ENCODE peak calls at places on chromosomes 12 and 14, in five cellular contexts. O, Z, A, K and W are unnamed samples.

GRCh38 chr12:96045566-96045965 is 10.2 kb upstream of the LTA4H start:
- DNase-seq in O (no peak), Z (no peak), A (no peak), K (peak; percentile 28), W (no peak)

GRCh38 chr14:95353664-95354063 is 34.0 kb upstream of the CLMN start:
- DNase-seq in O (no peak), Z (no peak), A (no peak), K (no peak), W (no peak)

GRCh38 chr14:59055439-59056045 is 132.9 kb upstream of the DAAM1 start:
- DNase-seq in O (no peak), Z (no peak), A (peak; percentile 67), K (peak; percentile 17), W (peak; percentile 5)

GRCh38 chr14:93223565-93223964 is 16.5 kb downstream of the UBR7 start:
- DNase-seq in O (no peak), Z (no peak), A (no peak), K (no peak), W (no peak)

GRCh38 chr12:101829639-101830390 is 944 bp downstream of the GNPTAB start:
- DNase-seq in O (no peak), Z (no peak), A (no peak), K (no peak), W (no peak)

GRCh38 chr14:29242755-29243340 is 476.3 kb downstream of the FOXG1 start:
- DNase-seq in O (no peak), Z (no peak), A (no peak), K (no peak), W (no peak)

GRCh38 chr14:53955234-53955556 is 1.4 kb downstream of the BMP4 start:
- DNase-seq in O (no peak), Z (no peak), A (no peak), K (no peak), W (no peak)

GRCh38 chr12:117485984-117486839 is 124.8 kb upstream of the NOS1 start:
- DNase-seq in O (no peak), Z (no peak), A (no peak), K (no peak), W (no peak)

GRCh38 chr14:22189873-22190272 is 399.2 kb downstream of the DAD1 start:
- DNase-seq in O (no peak), Z (no peak), A (no peak), K (no peak), W (no peak)
- H3K27ac ChIP-seq in O (no peak overlapping the region), Z (no peak overlapping the region), A (no peak overlapping the region), K (peak overlapping the region; percentile 43), W (no peak overlapping the region)

GRCh38 chr12:104345234-104346066 is 41.9 kb downstream of the EID3 start:
- DNase-seq in O (no peak), Z (no peak), A (no peak), K (no peak), W (no peak)

GRCh38 chr12:104348994-104349494 is 45.5 kb downstream of the EID3 start:
- DNase-seq in O (no peak), Z (no peak), A (no peak), K (no peak), W (no peak)

GRCh38 chr12:104350211-104350908 is 46.8 kb downstream of the EID3 start:
- DNase-seq in O (no peak), Z (no peak), A (no peak), K (no peak), W (no peak)

GRCh38 chr12:104348283-104348993 is 44.9 kb downstream of the EID3 start:
- DNase-seq in O (no peak), Z (no peak), A (no peak), K (no peak), W (no peak)

GRCh38 chr12:104347374-104348075 is 44.0 kb downstream of the EID3 start:
- DNase-seq in O (no peak), Z (no peak), A (no peak), K (no peak), W (no peak)
- TF ChIP-seq CTCF in O (no peak), Z (no peak), A (no peak), K (no peak), W (no peak)

DNA sequence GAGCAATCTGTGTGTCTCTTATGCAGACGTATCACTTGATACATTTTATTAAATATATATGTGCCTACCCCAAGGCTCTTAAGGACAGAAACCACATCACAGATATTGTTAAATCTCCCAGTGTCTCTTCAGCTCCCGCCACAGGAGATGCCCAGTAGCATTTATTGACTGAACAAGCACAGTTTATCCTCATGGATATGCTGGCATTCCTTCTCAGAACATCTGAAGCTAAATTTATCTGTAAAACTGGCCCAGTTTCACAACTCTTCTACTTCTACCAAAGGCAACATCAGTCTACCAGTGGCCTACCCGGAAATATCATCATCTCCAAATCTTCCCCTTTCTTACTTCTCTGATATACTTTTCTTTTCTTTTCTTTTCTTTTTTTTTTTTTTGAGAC is 10.7 kb downstream of the APOLD1 start:
- DNase-seq in O (no peak), Z (no peak), A (no peak), K (no peak), W (no peak)
- H3K27ac ChIP-seq in O (no peak overlapping the region), Z (no peak overlapping the region), A (no peak overlapping the region), K (no peak overlapping the region), W (no peak overlapping the region)

DNA sequence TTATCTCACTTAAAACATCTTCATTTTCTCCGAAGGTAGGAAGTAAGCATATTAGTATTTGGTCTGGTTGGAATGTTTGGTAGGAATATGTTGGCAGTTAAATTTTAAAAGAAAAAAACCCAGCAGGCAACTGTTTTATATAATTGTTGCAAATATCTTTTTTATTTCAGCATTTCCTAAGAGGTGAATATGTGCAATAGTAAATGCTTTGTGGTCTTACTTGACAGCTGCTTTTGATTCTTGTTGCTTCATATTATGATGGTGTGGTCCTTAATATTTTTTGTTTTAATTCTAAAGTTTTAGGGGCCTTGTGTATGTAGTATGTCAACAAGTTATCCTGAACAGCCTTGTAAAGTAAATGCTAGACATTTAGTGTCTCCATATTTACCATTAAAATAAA is 6.3 kb downstream of the TRAFD1 start:
- DNase-seq in O (no peak), Z (no peak), A (no peak), K (no peak), W (no peak)
- TF ChIP-seq CTCF in O (no peak), Z (no peak), A (no peak), K (no peak), W (no peak)

DNA sequence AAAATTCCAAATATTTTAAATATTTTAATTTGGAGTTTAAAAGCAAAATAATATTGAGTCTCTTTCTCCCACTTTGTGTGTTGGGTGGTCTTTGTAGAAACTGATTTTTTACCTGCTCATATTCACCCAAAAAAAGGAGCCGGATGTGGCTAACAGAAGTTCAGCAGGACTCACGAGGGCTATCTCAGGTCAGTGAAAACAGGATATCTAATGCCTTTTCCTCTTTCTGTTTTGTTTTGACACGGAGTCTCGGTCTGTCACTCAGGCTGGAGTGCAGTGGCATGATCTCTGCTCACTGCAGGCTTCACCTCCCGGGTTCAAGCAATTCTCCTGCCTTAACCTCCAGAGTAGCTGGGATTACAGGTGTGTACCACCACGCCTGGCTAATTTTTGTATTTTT is 30.8 kb downstream of the COA8 start:
- DNase-seq in O (no peak), Z (no peak), A (no peak), K (no peak), W (no peak)
- H3K27ac ChIP-seq in O (peak overlapping the region; percentile 63), Z (peak overlapping the region; percentile 75), A (peak overlapping the region; percentile 73), K (peak overlapping the region; percentile 54), W (no peak overlapping the region)

DNA sequence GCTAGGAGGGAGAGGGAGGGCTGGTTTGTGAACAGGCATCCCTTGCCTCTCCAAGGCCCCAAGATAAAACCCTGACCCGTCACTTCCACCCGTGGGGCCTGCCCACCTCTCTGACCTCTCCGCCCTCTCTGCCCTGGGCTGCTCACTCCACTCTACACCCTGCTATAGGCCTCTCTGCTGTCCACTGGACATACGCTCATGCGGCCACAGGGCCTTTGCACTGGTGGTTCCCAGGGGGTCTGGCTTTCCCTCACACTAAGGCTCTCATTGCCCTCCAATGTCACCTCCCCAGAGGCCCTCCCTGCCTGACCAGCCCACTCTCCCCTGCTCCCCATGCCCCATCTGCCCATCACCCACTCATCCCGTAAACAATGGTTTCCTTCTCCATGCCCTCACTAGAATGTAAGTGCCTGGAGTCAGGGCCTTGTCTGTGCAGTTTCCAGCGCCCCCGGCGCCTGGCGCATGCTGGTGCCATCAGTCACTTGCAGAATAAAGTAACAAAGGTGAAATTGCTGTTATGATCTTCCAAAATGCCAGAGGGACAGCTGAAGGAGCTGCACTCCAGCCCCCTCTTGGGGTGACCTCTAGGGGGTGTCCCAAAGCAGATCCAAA is 73.6 kb downstream of the RFLNA start:
- DNase-seq in O (no peak), Z (no peak), A (no peak), K (no peak), W (no peak)
- TF ChIP-seq CTCF in O (no peak), Z (no peak), A (no peak), K (no peak), W (no peak)